ENCODE peak calls at places on chromosome 13, in six cellular contexts. W is H1, T is IMR-90, R is mesendoderm, Y is mesenchymal stem cell, J is H9. Z is an unnamed sample.
A peak's percentile ranks its signal among the peaks of the same experiment; 100 is the strongest.

GRCh38 chr13:101767096-101767495 is 314.6 kb downstream of the ITGBL1 start:
- DNase-seq in W (no peak), T (no peak), R (no peak), Y (no peak), J (no peak), Z (no peak)

GRCh38 chr13:59906413-59907027 is 257.2 kb downstream of the DIAPH3 start:
- DNase-seq in W (no peak), T (peak; percentile 58), R (peak; percentile 12), Y (peak; percentile 44), J (no peak), Z (no peak)

GRCh38 chr13:33931397-33931987 is 113.5 kb downstream of the RFC3 start:
- DNase-seq in W (no peak), T (peak; percentile 53), R (peak; percentile 65), Y (peak; percentile 67), J (no peak), Z (peak; percentile 39)

GRCh38 chr13:76887070-76887563 is 912 bp upstream of the KCTD12 start:
- DNase-seq in W (peak; percentile 57), T (no peak), R (peak; percentile 26), Y (no peak), J (peak; percentile 41), Z (peak; percentile 11)

GRCh38 chr13:20431080-20431479 is 94.6 kb downstream of the CRYL1 start:
- DNase-seq in W (no peak), T (no peak), R (no peak), Y (no peak), J (no peak), Z (no peak)

GRCh38 chr13:76878043-76878442 is 8.2 kb downstream of the KCTD12 start:
- DNase-seq in W (no peak), T (no peak), R (no peak), Y (no peak), J (no peak), Z (no peak)

GRCh38 chr13:69287050-69287698 is 820.5 kb upstream of the ATXN8OS start:
- DNase-seq in W (no peak), T (no peak), R (no peak), Y (no peak), J (no peak), Z (no peak)

GRCh38 chr13:114143806-114144605 is 11.6 kb upstream of the RASA3 start:
- DNase-seq in W (peak; percentile 59), T (no peak), R (peak; percentile 71), Y (no peak), J (peak; percentile 74), Z (no peak)

GRCh38 chr13:44052843-44053607 is 173.3 kb downstream of the LACC1 start:
- DNase-seq in W (peak; percentile 49), T (peak; percentile 65), R (peak; percentile 78), Y (peak; percentile 77), J (peak; percentile 42), Z (peak; percentile 27)

GRCh38 chr13:25111557-25111956 is 15.6 kb downstream of the PABPC3 start:
- DNase-seq in W (no peak), T (peak; percentile 7), R (peak; percentile 20), Y (no peak), J (no peak), Z (no peak)

GRCh38 chr13:27808866-27809546 is 16.7 kb downstream of the GSX1 start:
- DNase-seq in W (no peak), T (no peak), R (no peak), Y (no peak), J (no peak), Z (no peak)

GRCh38 chr13:52454459-52454824 is 836 bp upstream of the CKAP2 start:
- DNase-seq in W (no peak), T (peak; percentile 8), R (peak; percentile 3), Y (peak; percentile 6), J (peak; percentile 27), Z (no peak)

GRCh38 chr13:101945435-101945834 is 456.4 kb downstream of the FGF14 start:
- DNase-seq in W (no peak), T (no peak), R (peak; percentile 37), Y (no peak), J (peak; percentile 56), Z (no peak)

GRCh38 chr13:75766636-75767035 is 130.5 kb downstream of the LMO7 start:
- DNase-seq in W (no peak), T (no peak), R (no peak), Y (no peak), J (no peak), Z (no peak)

GRCh38 chr13:64884976-64885375 is 2345.2 kb downstream of the PCDH9 start:
- DNase-seq in W (no peak), T (peak; percentile 47), R (peak; percentile 11), Y (peak; percentile 1), J (no peak), Z (no peak)

GRCh38 chr13:23752111-23753001 is 136.8 kb downstream of the MIPEP start:
- DNase-seq in W (no peak), T (peak; percentile 56), R (no peak), Y (no peak), J (no peak), Z (no peak)

GRCh38 chr13:37386276-37386675 is 212.3 kb downstream of the POSTN start:
- DNase-seq in W (no peak), T (peak; percentile 56), R (no peak), Y (no peak), J (no peak), Z (no peak)

GRCh38 chr13:90632184-90632583 is 715.3 kb upstream of the MIR17HG start:
- DNase-seq in W (no peak), T (no peak), R (no peak), Y (no peak), J (no peak), Z (no peak)

GRCh38 chr13:101493541-101493940 is 41.1 kb downstream of the ITGBL1 start:
- DNase-seq in W (no peak), T (no peak), R (no peak), Y (no peak), J (no peak), Z (no peak)

GRCh38 chr13:113916330-113916815 is 52.5 kb upstream of the GAS6 start:
- DNase-seq in W (no peak), T (peak; percentile 60), R (no peak), Y (peak; percentile 77), J (peak; percentile 12), Z (no peak)

DNA sequence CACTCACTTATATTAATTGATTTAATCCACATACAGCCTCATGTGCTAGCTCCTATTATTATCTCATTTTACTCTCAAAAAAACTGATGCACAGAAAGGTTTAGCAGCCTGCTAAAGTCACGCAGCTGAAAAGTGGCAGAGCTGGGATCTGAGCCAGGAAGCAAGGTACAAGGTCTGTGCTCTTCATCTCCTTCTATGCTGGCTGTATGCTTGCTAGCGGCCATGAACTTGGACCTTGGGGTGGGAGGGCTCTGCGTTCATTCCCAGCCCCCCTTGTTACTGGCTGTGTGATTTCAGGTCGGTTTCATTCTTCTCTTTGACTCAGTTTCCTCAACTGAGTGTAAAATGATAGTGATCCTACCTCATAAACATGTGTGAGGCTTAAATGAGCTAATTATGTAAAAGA is 69.8 kb downstream of the ALOX5AP start:
- DNase-seq in W (no peak), T (no peak), R (no peak), Y (no peak), J (no peak), Z (no peak)
- H4K8ac ChIP-seq in W (no peak overlapping the region), T (peak overlapping the region; percentile 59), R (no peak overlapping the region), Y (peak overlapping the region; percentile 88), J (no peak overlapping the region), Z (no peak overlapping the region)

GRCh38 chr13:72792640-72793039 is 10.7 kb downstream of the PIBF1 start:
- DNase-seq in W (no peak), T (no peak), R (no peak), Y (no peak), J (no peak), Z (no peak)
- H4K8ac ChIP-seq in W (no peak overlapping the region), T (no peak overlapping the region), R (no peak overlapping the region), Y (no peak overlapping the region), J (no peak overlapping the region), Z (no peak overlapping the region)

GRCh38 chr13:106887686-106888085 is 319.7 kb upstream of the ARGLU1 start:
- DNase-seq in W (no peak), T (no peak), R (no peak), Y (no peak), J (no peak), Z (no peak)

GRCh38 chr13:106888148-106888547 is 320.2 kb upstream of the ARGLU1 start:
- DNase-seq in W (no peak), T (no peak), R (no peak), Y (no peak), J (no peak), Z (no peak)

DNA sequence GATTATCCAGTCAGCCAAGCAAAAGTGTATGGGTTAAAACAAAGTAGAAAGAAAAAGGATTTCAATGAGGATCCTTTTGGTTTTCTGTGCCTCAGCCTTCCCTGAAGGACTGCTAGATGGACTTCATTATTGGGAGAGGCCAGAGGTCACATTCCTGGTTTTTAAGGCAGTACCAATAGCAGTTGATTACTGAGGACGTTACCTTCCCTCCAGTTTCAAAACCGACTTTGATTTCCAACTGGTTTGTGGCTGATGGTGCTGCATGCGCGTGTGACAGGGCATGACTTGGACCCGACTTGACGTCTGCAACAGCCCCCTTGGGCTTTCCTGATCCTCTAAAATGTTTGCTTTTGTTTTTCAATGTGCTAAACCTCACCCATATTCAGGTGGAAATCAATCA is 314.3 kb upstream of the ARGLU1 start:
- DNase-seq in W (no peak), T (no peak), R (peak; percentile 11), Y (no peak), J (no peak), Z (peak; percentile 87)
- H4K8ac ChIP-seq in W (no peak overlapping the region), T (no peak overlapping the region), R (no peak overlapping the region), Y (no peak overlapping the region), J (no peak overlapping the region), Z (no peak overlapping the region)

GRCh38 chr13:42971670-42972355 is 20.2 kb downstream of the EPSTI1 start:
- DNase-seq in W (no peak), T (peak; percentile 26), R (peak; percentile 56), Y (peak; percentile 27), J (no peak), Z (no peak)
- H4K8ac ChIP-seq in W (no peak overlapping the region), T (no peak overlapping the region), R (no peak overlapping the region), Y (no peak overlapping the region), J (no peak overlapping the region), Z (no peak overlapping the region)

GRCh38 chr13:111153977-111154332 is 38.8 kb downstream of the ARHGEF7 start:
- DNase-seq in W (no peak), T (no peak), R (no peak), Y (peak; percentile 65), J (no peak), Z (no peak)
- H4K8ac ChIP-seq in W (peak overlapping the region; percentile 99), T (peak overlapping the region; percentile 54), R (no peak overlapping the region), Y (peak overlapping the region; percentile 100), J (no peak overlapping the region), Z (no peak overlapping the region)

Z was measured in neuronal stem cell.